ENCODE peak calls at places on chromosome 2, in ten cellular contexts. One of them, this sample, is unnamed.

GRCh38 chr2:18651842-18652774 is 62.7 kb upstream of the NT5C1B start:
- DNase-seq in HL-60: no peak
- DNase-seq in K562: no peak
- DNase-seq in spleen: no peak
- DNase-seq in stomach: no peak
- DNase-seq in upper lobe of left lung: no peak
- DNase-seq in HCT116: no peak
- DNase-seq in sigmoid colon: no peak
- DNase-seq in breast epithelium: no peak
- DNase-seq in transverse colon: no peak
- DNase-seq in this sample: no peak

GRCh38 chr2:27613985-27614384 is 14.8 kb downstream of the CCDC121 start:
- DNase-seq in K562: no peak
- DNase-seq in upper lobe of left lung: no peak
- DNase-seq in stomach: no peak
- DNase-seq in breast epithelium: no peak
- DNase-seq in sigmoid colon: no peak
- DNase-seq in HL-60: no peak
- DNase-seq in spleen: no peak
- DNase-seq in HCT116: no peak
- DNase-seq in transverse colon: no peak
- DNase-seq in this sample: no peak

GRCh38 chr2:168401771-168402170 is 54.3 kb upstream of the CERS6 start:
- DNase-seq in K562: no peak
- DNase-seq in transverse colon: no peak
- DNase-seq in breast epithelium: no peak
- DNase-seq in sigmoid colon: no peak
- DNase-seq in upper lobe of left lung: no peak
- DNase-seq in HL-60: no peak
- DNase-seq in spleen: no peak
- DNase-seq in HCT116: no peak
- DNase-seq in stomach: no peak
- DNase-seq in this sample: no peak

GRCh38 chr2:19673213-19673791 is 228.5 kb downstream of the TTC32 start:
- DNase-seq in stomach: no peak
- DNase-seq in K562: no peak
- DNase-seq in upper lobe of left lung: no peak
- DNase-seq in HCT116: no peak
- DNase-seq in transverse colon: no peak
- DNase-seq in HL-60: no peak
- DNase-seq in spleen: no peak
- DNase-seq in breast epithelium: no peak
- DNase-seq in sigmoid colon: no peak
- DNase-seq in this sample: no peak

GRCh38 chr2:121529439-121530209 is 1.1 kb upstream of the RNU4ATAC start:
- DNase-seq in sigmoid colon: peak; percentile 82
- DNase-seq in transverse colon: peak; percentile 55
- DNase-seq in K562: peak; percentile 65
- DNase-seq in spleen: no peak
- DNase-seq in HL-60: peak; percentile 28
- DNase-seq in upper lobe of left lung: peak; percentile 64
- DNase-seq in breast epithelium: no peak
- DNase-seq in HCT116: no peak
- DNase-seq in stomach: peak; percentile 44
- DNase-seq in this sample: no peak

GRCh38 chr2:31822587-31822986 is 188.2 kb downstream of the MEMO1 start:
- DNase-seq in stomach: no peak
- DNase-seq in upper lobe of left lung: no peak
- DNase-seq in transverse colon: no peak
- DNase-seq in sigmoid colon: no peak
- DNase-seq in K562: no peak
- DNase-seq in spleen: no peak
- DNase-seq in breast epithelium: no peak
- DNase-seq in HL-60: no peak
- DNase-seq in HCT116: no peak
- DNase-seq in this sample: no peak

GRCh38 chr2:227876536-227876882 is 5.1 kb downstream of the DAW1 start:
- DNase-seq in transverse colon: no peak
- DNase-seq in sigmoid colon: no peak
- DNase-seq in breast epithelium: no peak
- DNase-seq in HCT116: no peak
- DNase-seq in HL-60: no peak
- DNase-seq in stomach: no peak
- DNase-seq in upper lobe of left lung: no peak
- DNase-seq in spleen: no peak
- DNase-seq in K562: no peak
- DNase-seq in this sample: no peak

GRCh38 chr2:182836451-182836850 is 30.0 kb downstream of the FRZB start:
- DNase-seq in breast epithelium: no peak
- DNase-seq in spleen: no peak
- DNase-seq in sigmoid colon: no peak
- DNase-seq in HL-60: no peak
- DNase-seq in upper lobe of left lung: no peak
- DNase-seq in HCT116: no peak
- DNase-seq in transverse colon: no peak
- DNase-seq in K562: no peak
- DNase-seq in stomach: no peak
- DNase-seq in this sample: no peak

DNA sequence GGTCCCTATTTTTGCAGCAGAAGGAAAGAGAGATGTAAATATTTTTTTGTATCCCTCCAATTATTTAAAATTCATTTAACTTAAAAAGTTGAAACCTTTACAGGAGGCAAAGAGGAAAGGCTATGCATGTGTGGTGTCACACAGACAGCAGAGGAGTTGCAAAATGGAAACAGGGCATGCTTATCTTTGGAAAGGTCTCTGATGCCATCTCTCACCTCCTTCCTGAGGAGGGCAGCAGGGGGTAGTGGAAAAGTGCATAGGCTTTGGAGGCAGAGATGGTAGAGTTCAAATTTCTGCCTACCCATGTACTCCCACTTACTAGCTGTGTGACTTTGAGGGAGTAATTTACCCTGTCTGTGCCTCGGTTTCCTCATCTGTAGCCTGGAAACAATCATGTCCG is 99.6 kb upstream of the MCFD2 start:
- DNase-seq in K562: no peak
- DNase-seq in HCT116: no peak
- DNase-seq in transverse colon: no peak
- DNase-seq in HL-60: no peak
- DNase-seq in stomach: no peak
- DNase-seq in upper lobe of left lung: no peak
- DNase-seq in breast epithelium: no peak
- DNase-seq in sigmoid colon: no peak
- DNase-seq in spleen: no peak
- DNase-seq in this sample: no peak
- TF ChIP-seq CTCF in K562: no peak
- TF ChIP-seq CTCF in HCT116: peak; percentile 29
- TF ChIP-seq CTCF in transverse colon: no peak
- TF ChIP-seq CTCF in HL-60: no peak
- TF ChIP-seq CTCF in stomach: no peak
- TF ChIP-seq CTCF in upper lobe of left lung: no peak
- TF ChIP-seq CTCF in breast epithelium: no peak
- TF ChIP-seq CTCF in sigmoid colon: no peak
- TF ChIP-seq CTCF in spleen: no peak
- TF ChIP-seq CTCF in this sample: no peak

DNA sequence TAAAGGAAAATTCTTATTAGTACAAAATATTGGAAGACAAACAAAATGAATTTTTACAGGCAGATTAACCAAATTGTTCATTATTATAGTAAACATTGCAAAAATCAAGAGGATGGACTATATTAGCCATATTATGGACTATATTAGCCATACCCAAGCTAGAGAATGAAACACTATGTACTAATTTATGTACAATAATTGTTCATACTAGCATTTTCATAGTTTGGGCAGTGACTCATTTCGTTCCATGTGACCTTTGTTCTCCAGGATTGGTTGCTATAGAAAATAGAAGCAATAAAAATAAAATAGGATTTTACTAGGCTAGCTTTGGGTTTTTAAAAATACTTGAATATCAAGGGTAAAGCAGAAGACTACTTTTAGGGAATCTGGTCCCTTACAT is 176.8 kb downstream of the ZEB2 start:
- DNase-seq in transverse colon: no peak
- DNase-seq in HL-60: no peak
- DNase-seq in breast epithelium: no peak
- DNase-seq in upper lobe of left lung: no peak
- DNase-seq in spleen: no peak
- DNase-seq in stomach: no peak
- DNase-seq in sigmoid colon: no peak
- DNase-seq in K562: no peak
- DNase-seq in HCT116: no peak
- DNase-seq in this sample: no peak
- TF ChIP-seq POLR2AphosphoS5 in transverse colon: no peak
- TF ChIP-seq POLR2AphosphoS5 in HL-60: no peak
- TF ChIP-seq POLR2AphosphoS5 in breast epithelium: no peak
- TF ChIP-seq POLR2AphosphoS5 in upper lobe of left lung: no peak
- TF ChIP-seq POLR2AphosphoS5 in spleen: no peak
- TF ChIP-seq POLR2AphosphoS5 in stomach: no peak
- TF ChIP-seq POLR2AphosphoS5 in sigmoid colon: no peak
- TF ChIP-seq POLR2AphosphoS5 in K562: no peak
- TF ChIP-seq POLR2AphosphoS5 in HCT116: no peak
- TF ChIP-seq POLR2AphosphoS5 in this sample: no peak

GRCh38 chr2:176122633-176123482 is at the start of gene HOXD9:
- DNase-seq in sigmoid colon: peak; percentile 87
- DNase-seq in spleen: peak; percentile 88
- DNase-seq in HCT116: no peak
- DNase-seq in stomach: no peak
- DNase-seq in upper lobe of left lung: no peak
- DNase-seq in transverse colon: peak; percentile 74
- DNase-seq in K562: no peak
- DNase-seq in breast epithelium: no peak
- DNase-seq in HL-60: no peak
- DNase-seq in this sample: peak; percentile 91

GRCh38 chr2:176123483-176123843 is 944 bp downstream of the HOXD9 start:
- DNase-seq in spleen: no peak
- DNase-seq in HCT116: no peak
- DNase-seq in sigmoid colon: no peak
- DNase-seq in breast epithelium: no peak
- DNase-seq in HL-60: no peak
- DNase-seq in transverse colon: no peak
- DNase-seq in upper lobe of left lung: no peak
- DNase-seq in K562: no peak
- DNase-seq in stomach: no peak
- DNase-seq in this sample: no peak

GRCh38 chr2:176120369-176121307 is 1.9 kb upstream of the HOXD9 start:
- DNase-seq in transverse colon: no peak
- DNase-seq in spleen: no peak
- DNase-seq in breast epithelium: no peak
- DNase-seq in HCT116: no peak
- DNase-seq in stomach: no peak
- DNase-seq in HL-60: no peak
- DNase-seq in upper lobe of left lung: no peak
- DNase-seq in K562: no peak
- DNase-seq in sigmoid colon: no peak
- DNase-seq in this sample: no peak

GRCh38 chr2:176121377-176122111 is 975 bp upstream of the HOXD9 start:
- DNase-seq in spleen: no peak
- DNase-seq in breast epithelium: no peak
- DNase-seq in HL-60: no peak
- DNase-seq in stomach: no peak
- DNase-seq in K562: no peak
- DNase-seq in upper lobe of left lung: no peak
- DNase-seq in transverse colon: no peak
- DNase-seq in HCT116: no peak
- DNase-seq in sigmoid colon: peak; percentile 40
- DNase-seq in this sample: no peak

DNA sequence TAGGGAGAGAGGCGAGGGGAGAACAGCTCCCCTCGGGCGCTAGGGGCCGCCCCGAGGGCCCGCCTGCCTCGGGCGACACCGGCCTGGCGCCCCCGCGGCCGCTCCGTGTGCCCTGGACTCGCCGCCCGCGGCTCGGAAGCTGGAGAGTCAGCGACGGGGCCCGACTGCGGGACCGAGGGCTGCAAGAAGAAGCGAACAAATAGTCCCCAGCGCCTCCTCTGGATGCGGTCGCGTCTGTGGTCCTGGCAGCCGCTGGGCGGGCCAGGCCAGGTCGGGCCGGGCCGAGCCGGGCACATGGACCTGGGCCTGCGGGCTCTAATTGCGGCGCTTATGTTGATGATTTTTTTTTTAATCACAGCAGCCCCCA is 270 bp upstream of the HOXD9 start:
- DNase-seq in sigmoid colon: no peak
- DNase-seq in HL-60: no peak
- DNase-seq in transverse colon: no peak
- DNase-seq in stomach: no peak
- DNase-seq in spleen: peak; percentile 75
- DNase-seq in HCT116: no peak
- DNase-seq in K562: no peak
- DNase-seq in upper lobe of left lung: no peak
- DNase-seq in breast epithelium: no peak
- DNase-seq in this sample: no peak
- TF ChIP-seq CTCF in sigmoid colon: no peak
- TF ChIP-seq CTCF in HL-60: no peak
- TF ChIP-seq CTCF in transverse colon: no peak
- TF ChIP-seq CTCF in stomach: no peak
- TF ChIP-seq CTCF in spleen: no peak
- TF ChIP-seq CTCF in HCT116: no peak
- TF ChIP-seq CTCF in K562: no peak
- TF ChIP-seq CTCF in upper lobe of left lung: no peak
- TF ChIP-seq CTCF in breast epithelium: no peak
- TF ChIP-seq CTCF in this sample: no peak

GRCh38 chr2:226466589-226466988 is 333.0 kb downstream of the IRS1 start:
- DNase-seq in sigmoid colon: no peak
- DNase-seq in spleen: no peak
- DNase-seq in HCT116: no peak
- DNase-seq in breast epithelium: no peak
- DNase-seq in K562: no peak
- DNase-seq in HL-60: no peak
- DNase-seq in transverse colon: no peak
- DNase-seq in upper lobe of left lung: no peak
- DNase-seq in stomach: no peak
- DNase-seq in this sample: no peak

GRCh38 chr2:226466124-226466523 is 333.5 kb downstream of the IRS1 start:
- DNase-seq in transverse colon: no peak
- DNase-seq in HCT116: no peak
- DNase-seq in upper lobe of left lung: no peak
- DNase-seq in spleen: no peak
- DNase-seq in HL-60: no peak
- DNase-seq in breast epithelium: no peak
- DNase-seq in stomach: no peak
- DNase-seq in K562: no peak
- DNase-seq in sigmoid colon: no peak
- DNase-seq in this sample: no peak

GRCh38 chr2:226464380-226464779 is 335.2 kb downstream of the IRS1 start:
- DNase-seq in K562: no peak
- DNase-seq in HL-60: no peak
- DNase-seq in stomach: no peak
- DNase-seq in HCT116: no peak
- DNase-seq in spleen: no peak
- DNase-seq in upper lobe of left lung: no peak
- DNase-seq in transverse colon: no peak
- DNase-seq in sigmoid colon: no peak
- DNase-seq in breast epithelium: no peak
- DNase-seq in this sample: no peak

GRCh38 chr2:226463154-226463553 is 336.5 kb downstream of the IRS1 start:
- DNase-seq in breast epithelium: no peak
- DNase-seq in HL-60: no peak
- DNase-seq in upper lobe of left lung: no peak
- DNase-seq in sigmoid colon: no peak
- DNase-seq in spleen: no peak
- DNase-seq in HCT116: no peak
- DNase-seq in K562: no peak
- DNase-seq in stomach: no peak
- DNase-seq in transverse colon: no peak
- DNase-seq in this sample: no peak

DNA sequence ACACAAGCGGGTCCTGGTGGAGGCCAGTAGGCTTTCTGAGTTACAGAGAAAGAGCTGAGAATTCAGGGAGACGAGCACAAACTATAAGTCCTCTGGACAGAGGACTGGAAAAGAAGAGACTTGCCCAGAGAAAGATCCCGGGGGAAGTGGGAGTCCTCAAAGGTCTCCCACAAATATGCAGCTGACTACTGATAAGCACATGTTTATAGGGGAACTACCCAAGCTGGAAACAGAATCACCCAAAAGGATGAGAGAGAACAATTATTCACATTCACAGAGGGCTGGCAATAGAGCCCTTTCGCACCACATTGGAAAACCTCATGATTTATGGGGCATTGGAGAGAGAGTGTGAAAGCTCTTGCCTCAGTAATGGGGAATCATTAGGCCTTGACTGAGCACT is 337.6 kb downstream of the IRS1 start:
- DNase-seq in sigmoid colon: no peak
- DNase-seq in upper lobe of left lung: no peak
- DNase-seq in spleen: no peak
- DNase-seq in stomach: no peak
- DNase-seq in breast epithelium: no peak
- DNase-seq in transverse colon: no peak
- DNase-seq in HCT116: no peak
- DNase-seq in HL-60: no peak
- DNase-seq in K562: no peak
- DNase-seq in this sample: no peak
- TF ChIP-seq POLR2AphosphoS5 in sigmoid colon: no peak
- TF ChIP-seq POLR2AphosphoS5 in upper lobe of left lung: no peak
- TF ChIP-seq POLR2AphosphoS5 in spleen: no peak
- TF ChIP-seq POLR2AphosphoS5 in stomach: no peak
- TF ChIP-seq POLR2AphosphoS5 in breast epithelium: no peak
- TF ChIP-seq POLR2AphosphoS5 in transverse colon: no peak
- TF ChIP-seq POLR2AphosphoS5 in HCT116: no peak
- TF ChIP-seq POLR2AphosphoS5 in HL-60: no peak
- TF ChIP-seq POLR2AphosphoS5 in K562: no peak
- TF ChIP-seq POLR2AphosphoS5 in this sample: no peak